ENCODE peak calls at places on chromosomes 7 and 10, in eight cellular contexts. K is Peyer's patch, G is KBM-7, I is HCEC 1CT, T is H9, W is progenitor cell of endocrine pancreas, B is NCI-H460, R is iris pigment epithelial cell. D is an unnamed sample.

GRCh38 chr7:45919947-45920542 is 1.0 kb downstream of the IGFBP3 start:
- DNase-seq in K (no peak), G (no peak), I (no peak), T (no peak), W (no peak), B (no peak), R (no peak), D (no peak)

GRCh38 chr7:99531354-99531765 is 20.6 kb downstream of the FAM200A start:
- DNase-seq in K (no peak), G (no peak), I (no peak), T (no peak), W (no peak), B (no peak), R (peak; percentile 11), D (no peak)

GRCh38 chr7:93453264-93453663 is 121.3 kb downstream of the CALCR start:
- DNase-seq in K (no peak), G (no peak), I (no peak), T (no peak), W (no peak), B (peak; percentile 25), R (no peak), D (no peak)

GRCh38 chr10:129035052-129035805 is 431.8 kb upstream of the MGMT start:
- DNase-seq in K (no peak), G (peak; percentile 86), I (no peak), T (no peak), W (no peak), B (no peak), R (no peak), D (no peak)

GRCh38 chr7:43784030-43785001 is 25.8 kb downstream of the BLVRA start:
- DNase-seq in K (no peak), G (no peak), I (no peak), T (no peak), W (no peak), B (no peak), R (peak; percentile 59), D (no peak)

GRCh38 chr7:125670926-125671572 is 741.4 kb upstream of the POT1 start:
- DNase-seq in K (no peak), G (peak; percentile 61), I (peak; percentile 6), T (no peak), W (no peak), B (peak; percentile 25), R (peak; percentile 22), D (no peak)

GRCh38 chr7:114502454-114503254 is 88.0 kb downstream of the FOXP2 start:
- DNase-seq in K (no peak), G (no peak), I (peak; percentile 42), T (no peak), W (no peak), B (peak; percentile 22), R (peak; percentile 47), D (no peak)

GRCh38 chr10:44994752-44995530 is 5.8 kb upstream of the ZNF22 start:
- DNase-seq in K (no peak), G (no peak), I (no peak), T (no peak), W (no peak), B (no peak), R (no peak), D (no peak)

GRCh38 chr7:148983220-148984146 is 44.8 kb downstream of the PDIA4 start:
- DNase-seq in K (peak; percentile 49), G (peak; percentile 87), I (peak; percentile 69), T (peak; percentile 92), W (peak; percentile 74), B (peak; percentile 62), R (peak; percentile 73), D (no peak)

GRCh38 chr7:157752832-157753291 is 416.1 kb downstream of the DNAJB6 start:
- DNase-seq in K (no peak), G (no peak), I (no peak), T (no peak), W (no peak), B (no peak), R (peak; percentile 3), D (no peak)

GRCh38 chr10:117248700-117249465 is 8.0 kb downstream of the SLC18A2 start:
- DNase-seq in K (no peak), G (no peak), I (peak; percentile 8), T (no peak), W (no peak), B (no peak), R (no peak), D (no peak)